ENCODE peak calls at places on chromosomes 3 and 15, in four cellular contexts. U is upper lobe of left lung, X is A549, N is adrenal gland. R is an unnamed sample. For H3K4me1, the result is how much of the 10 kb centered on the place peaks cover.

GRCh38 chr3:187342255-187342654 is 25.9 kb upstream of the RTP4 start:
- DNase-seq in U (no peak), X (no peak), N (no peak), R (no peak)

GRCh38 chr3:99901200-99901926 is 83.7 kb downstream of the CMSS1 start:
- DNase-seq in U (no peak), X (no peak), N (no peak), R (no peak)

GRCh38 chr15:78454992-78455391 is 17.0 kb downstream of the IREB2 start:
- DNase-seq in U (no peak), X (no peak), N (no peak), R (no peak)

GRCh38 chr3:129347446-129347845 is 68.8 kb downstream of the HMCES start:
- DNase-seq in U (no peak), X (no peak), N (no peak), R (no peak)

GRCh38 chr15:62857411-62857853 is 185.1 kb upstream of the TPM1 start:
- DNase-seq in U (peak), X (peak), N (no peak), R (no peak)

GRCh38 chr3:134619884-134620445 is 30.9 kb downstream of the KY start:
- DNase-seq in U (no peak), X (no peak), N (no peak), R (no peak)

GRCh38 chr3:186054481-186055399 is 54.1 kb downstream of the ETV5 start:
- DNase-seq in U (no peak), X (no peak), N (peak), R (no peak)

GRCh38 chr15:78752492-78753358 is 58.5 kb downstream of the ADAMTS7 start:
- DNase-seq in U (peak), X (no peak), N (peak), R (peak)

GRCh38 chr15:82178061-82178460 is 84.5 kb downstream of the EFL1 start:
- DNase-seq in U (no peak), X (no peak), N (no peak), R (no peak)

GRCh38 chr3:71185733-71186455 is 397.6 kb downstream of the FOXP1 start:
- DNase-seq in U (no peak), X (no peak), N (no peak), R (no peak)

GRCh38 chr3:18153571-18154173 is 271.5 kb downstream of the SATB1 start:
- DNase-seq in U (no peak), X (peak), N (no peak), R (no peak)

GRCh38 chr15:59689626-59690236 is 611 bp upstream of the BNIP2 start:
- DNase-seq in U (peak), X (no peak), N (peak), R (peak)

GRCh38 chr3:146974001-146974400 is 368.9 kb upstream of the PLSCR5 start:
- DNase-seq in U (no peak), X (no peak), N (no peak), R (no peak)

GRCh38 chr3:125055165-125055912 is 458 bp downstream of the HEG1 start:
- DNase-seq in U (no peak), X (no peak), N (no peak), R (peak)

GRCh38 chr15:36860792-36861191 is 239.6 kb downstream of the MEIS2 start:
- DNase-seq in U (no peak), X (no peak), N (no peak), R (no peak)

GRCh38 chr15:38176155-38176554 is 76.5 kb upstream of the SPRED1 start:
- DNase-seq in U (no peak), X (no peak), N (no peak), R (no peak)

GRCh38 chr3:186514296-186515002 is 29.7 kb downstream of the CRYGS start:
- DNase-seq in U (no peak), X (peak), N (no peak), R (no peak)

GRCh38 chr15:39127925-39128617 is 452.8 kb upstream of the THBS1 start:
- DNase-seq in U (no peak), X (peak), N (no peak), R (no peak)

GRCh38 chr3:131907809-131908208 is 127.0 kb downstream of the CPNE4 start:
- DNase-seq in U (no peak), X (no peak), N (no peak), R (no peak)

GRCh38 chr3:169662215-169663070 is 1.1 kb downstream of the MECOM start:
- DNase-seq in U (peak), X (peak), N (peak), R (peak)

GRCh38 chr3:149969945-149970715 is 565 bp downstream of the PFN2 start:
- DNase-seq in U (peak), X (peak), N (peak), R (peak)

GRCh38 chr3:59605944-59606534 is 556.2 kb upstream of the CFAP20DC start:
- DNase-seq in U (no peak), X (no peak), N (no peak), R (no peak)

GRCh38 chr15:47514251-47514652 is 203.1 kb upstream of the SEMA6D start:
- DNase-seq in U (no peak), X (no peak), N (no peak), R (no peak)

GRCh38 chr3:56593455-56594158 is 36.6 kb downstream of the CCDC66 start:
- DNase-seq in U (no peak), X (no peak), N (no peak), R (no peak)

GRCh38 chr3:22297436-22297835 is 546.4 kb upstream of the ZNF385D start:
- DNase-seq in U (no peak), X (no peak), N (no peak), R (no peak)
- TF ChIP-seq POLR2A in U (no peak), X (no peak), N (no peak), R (no peak)

GRCh38 chr15:90227336-90227735 is 6.4 kb downstream of the CIB1 start:
- DNase-seq in U (no peak), X (no peak), N (no peak), R (no peak)

GRCh38 chr15:90227816-90228772 is 5.6 kb downstream of the CIB1 start:
- DNase-seq in U (peak), X (no peak), N (no peak), R (no peak)

GRCh38 chr15:90225047-90225446 is 8.7 kb downstream of the CIB1 start:
- DNase-seq in U (no peak), X (no peak), N (no peak), R (no peak)

GRCh38 chr15:90223441-90224165 is 10.1 kb downstream of the CIB1 start:
- DNase-seq in U (no peak), X (no peak), N (no peak), R (no peak)

DNA sequence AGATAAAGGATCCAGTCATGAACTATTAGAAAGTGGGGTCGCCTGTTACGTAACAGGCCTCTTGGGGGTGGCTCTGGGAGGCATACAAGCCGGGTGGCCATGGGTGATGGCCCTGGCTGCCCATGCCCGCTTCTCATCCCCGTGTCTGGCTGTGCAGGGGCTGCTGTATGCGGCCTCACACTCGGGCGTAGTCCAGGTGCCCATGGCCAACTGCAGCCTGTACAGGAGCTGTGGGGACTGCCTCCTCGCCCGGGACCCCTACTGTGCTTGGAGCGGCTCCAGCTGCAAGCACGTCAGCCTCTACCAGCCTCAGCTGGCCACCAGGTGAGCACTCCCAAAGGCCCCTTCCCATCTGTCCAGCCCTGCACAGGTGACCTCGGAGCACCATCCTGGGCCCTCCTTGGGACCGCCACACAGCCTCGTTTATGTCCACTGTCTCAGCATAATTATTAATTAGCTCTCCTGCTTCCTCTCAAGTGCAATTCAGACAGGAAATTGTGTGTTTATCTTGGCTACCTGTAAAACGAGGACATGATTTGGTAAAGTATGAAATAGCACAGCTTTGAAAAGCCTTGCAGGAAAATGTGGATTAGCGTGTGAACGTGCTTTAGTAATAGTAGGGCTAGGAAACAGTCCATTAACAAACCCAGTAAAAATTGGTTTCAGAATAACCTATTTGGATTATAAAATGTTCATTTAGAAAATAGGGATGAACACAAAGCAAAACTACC is 8.1 kb downstream of the CIB1 start:
- DNase-seq in U (no peak), X (no peak), N (no peak), R (no peak)
- H3K4me1 ChIP-seq in U (under half), X (under half), N (under half), R (under half)

DNA sequence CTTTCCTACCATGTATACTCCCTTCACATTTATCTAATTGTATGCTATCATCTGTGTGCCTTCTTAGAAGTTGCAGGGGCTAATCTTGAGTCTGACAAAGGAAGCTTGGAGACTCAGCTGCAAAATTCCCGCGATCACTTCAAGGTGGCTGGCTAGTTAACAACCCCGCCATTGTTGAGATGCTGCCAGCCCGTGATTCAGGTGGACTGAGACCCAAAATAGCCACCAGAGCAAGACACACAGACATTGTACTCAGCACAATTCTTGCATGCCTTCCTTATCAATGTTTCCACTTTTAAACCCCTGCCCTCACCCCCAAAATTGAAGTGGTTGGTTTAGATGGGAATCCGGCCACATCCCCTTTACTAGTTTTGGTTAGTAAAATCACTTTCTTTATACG is 225.8 kb upstream of the ZNF717 start:
- DNase-seq in U (no peak), X (no peak), N (no peak), R (no peak)
- TF ChIP-seq CTCF in U (no peak), X (no peak), N (no peak), R (no peak)

GRCh38 chr15:44719293-44719999 is 8.1 kb downstream of the B2M start:
- DNase-seq in U (no peak), X (no peak), N (no peak), R (no peak)
- TF ChIP-seq POLR2A in U (no peak), X (no peak), N (no peak), R (no peak)

DNA sequence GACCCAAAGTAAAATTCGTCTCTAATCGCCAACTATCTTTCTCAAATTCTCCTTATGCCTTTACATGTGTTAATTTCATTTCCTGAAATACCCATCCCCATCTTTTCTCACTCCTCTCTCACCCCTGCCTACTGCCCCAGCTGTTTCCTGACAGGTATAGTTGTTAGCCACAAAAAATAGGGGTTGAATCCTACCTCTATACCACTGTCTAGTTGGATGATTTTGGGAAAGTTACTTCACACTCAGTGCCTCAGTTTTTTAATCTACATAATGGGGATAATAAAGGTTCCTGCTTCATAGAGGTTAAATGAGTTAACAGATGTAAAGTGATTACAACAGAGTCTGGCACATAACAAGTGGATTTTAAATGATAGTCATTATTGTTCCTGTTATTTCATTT is 189.7 kb downstream of the TNIK start:
- DNase-seq in U (no peak), X (no peak), N (no peak), R (no peak)
- H3K4me1 ChIP-seq in U (under half), X (under half), N (under half), R (under half)

DNA sequence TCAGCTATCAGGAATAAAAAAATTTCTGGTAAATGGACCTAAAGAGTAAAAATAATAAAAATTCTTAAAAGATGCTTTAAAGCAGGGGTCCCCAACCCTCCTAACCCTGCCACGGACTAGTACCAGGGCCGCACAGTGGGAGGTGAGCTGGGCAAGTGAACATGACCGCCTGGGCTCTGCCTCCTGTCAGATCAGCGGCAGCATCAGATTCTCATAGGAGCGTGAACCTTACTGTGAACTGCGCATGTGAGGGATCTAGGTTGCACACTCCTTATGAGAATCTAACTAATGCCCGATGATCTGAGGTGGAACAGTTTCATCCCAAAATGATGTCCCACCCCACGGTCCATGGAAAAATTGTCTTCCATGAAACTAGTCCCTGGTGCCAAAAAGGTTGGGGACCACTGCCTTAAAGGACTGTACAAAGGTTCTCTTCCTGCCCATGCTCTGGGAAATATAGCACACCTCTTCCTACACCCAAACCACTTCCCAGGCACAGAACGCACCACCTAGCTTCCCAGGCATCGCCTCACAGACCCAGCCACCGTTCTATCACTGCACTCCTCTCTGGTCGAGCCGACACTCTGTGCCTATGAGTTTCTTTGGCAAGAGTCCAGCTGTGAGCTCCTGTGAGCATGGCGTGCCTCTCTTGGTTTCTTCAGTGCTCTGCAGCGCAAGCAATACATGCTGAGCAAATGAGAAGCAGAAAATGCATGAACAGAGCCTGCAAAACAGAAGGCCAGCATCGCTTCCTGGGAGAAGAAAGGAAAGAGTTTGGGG is 104.9 kb downstream of the OCA2 start:
- DNase-seq in U (no peak), X (no peak), N (no peak), R (no peak)
- TF ChIP-seq CTCF in U (no peak), X (no peak), N (no peak), R (no peak)

DNA sequence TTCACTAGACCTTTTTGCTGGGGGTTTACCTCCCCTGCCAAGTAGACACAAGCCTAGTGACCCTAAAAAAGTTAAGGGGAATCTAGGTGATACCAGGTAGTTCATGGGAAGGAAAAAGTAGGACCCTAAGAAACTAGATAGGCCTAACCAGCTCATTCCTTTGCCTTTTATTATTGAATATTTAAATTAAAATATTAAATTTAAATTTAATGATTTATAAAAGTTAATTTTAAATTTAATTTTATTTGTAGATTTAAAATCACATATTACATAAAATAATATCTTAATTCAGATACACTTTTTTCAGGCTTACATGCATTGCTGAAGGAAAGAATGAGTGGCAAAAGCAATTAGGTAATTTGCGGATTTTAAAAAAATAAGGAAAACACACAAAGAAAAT is 584.9 kb downstream of the AGBL1 start:
- DNase-seq in U (no peak), X (no peak), N (no peak), R (no peak)
- TF ChIP-seq POLR2A in U (no peak), X (no peak), N (no peak), R (no peak)

GRCh38 chr15:64985382-64986033 is 4.2 kb downstream of the SPG21 start:
- DNase-seq in U (no peak), X (no peak), N (no peak), R (no peak)
- H3K4me1 ChIP-seq in U (under half), X (under half), N (under half), R (under half)

GRCh38 chr3:77086408-77086807 is 46.5 kb downstream of the ROBO2 start:
- DNase-seq in U (no peak), X (no peak), N (no peak), R (no peak)

GRCh38 chr3:77078279-77078678 is 38.4 kb downstream of the ROBO2 start:
- DNase-seq in U (no peak), X (no peak), N (no peak), R (no peak)

GRCh38 chr3:77079988-77080585 is 40.2 kb downstream of the ROBO2 start:
- DNase-seq in U (no peak), X (no peak), N (no peak), R (no peak)

GRCh38 chr3:77084511-77084910 is 44.6 kb downstream of the ROBO2 start:
- DNase-seq in U (no peak), X (no peak), N (no peak), R (no peak)

GRCh38 chr3:77081240-77081661 is 41.4 kb downstream of the ROBO2 start:
- DNase-seq in U (no peak), X (no peak), N (no peak), R (peak)
- TF ChIP-seq CTCF in U (no peak), X (no peak), N (no peak), R (no peak)

GRCh38 chr3:196339493-196340254 is 1.5 kb upstream of the TM4SF19 start:
- DNase-seq in U (peak), X (no peak), N (peak), R (no peak)
- TF ChIP-seq POLR2A in U (no peak), X (no peak), N (no peak), R (no peak)

R was measured in right lobe of liver.